ENCODE peak calls at places on chromosome 5, in eight cellular contexts. I is mucosa of descending colon, O is ascending aorta, Y is HFF-Myc, Z is tibial nerve, L is lower lobe of right lung, E is stomach, G is astrocyte of the spinal cord. X is an unnamed sample.

GRCh38 chr5:180333661-180334060 is 19.5 kb downstream of the GFPT2 start:
- DNase-seq in I (no peak), O (no peak), Y (no peak), Z (no peak), L (peak), E (no peak), G (peak), X (no peak)

GRCh38 chr5:90878549-90879196 is 320.1 kb downstream of the ADGRV1 start:
- DNase-seq in I (peak), O (no peak), Y (no peak), Z (no peak), L (no peak), E (no peak), G (peak), X (no peak)

GRCh38 chr5:90707698-90708097 is 149.1 kb downstream of the ADGRV1 start:
- DNase-seq in I (no peak), O (no peak), Y (no peak), Z (no peak), L (no peak), E (no peak), G (no peak), X (no peak)

GRCh38 chr5:146081685-146082084 is 23.7 kb downstream of the PLAC8L1 start:
- DNase-seq in I (no peak), O (no peak), Y (no peak), Z (no peak), L (no peak), E (no peak), G (no peak), X (no peak)

GRCh38 chr5:119385136-119386128 is 29.6 kb downstream of the TNFAIP8 start:
- DNase-seq in I (peak), O (no peak), Y (no peak), Z (no peak), L (no peak), E (no peak), G (no peak), X (no peak)

GRCh38 chr5:116953251-116953934 is 378.8 kb upstream of the SEMA6A start:
- DNase-seq in I (no peak), O (no peak), Y (no peak), Z (no peak), L (no peak), E (no peak), G (no peak), X (no peak)

GRCh38 chr5:40547994-40548575 is 131.6 kb upstream of the PTGER4 start:
- DNase-seq in I (no peak), O (no peak), Y (no peak), Z (no peak), L (no peak), E (no peak), G (no peak), X (no peak)

GRCh38 chr5:115455241-115455640 is 89.3 kb downstream of the FEM1C start:
- DNase-seq in I (no peak), O (no peak), Y (no peak), Z (no peak), L (no peak), E (no peak), G (peak), X (no peak)

GRCh38 chr5:38715671-38716070 is 130.1 kb upstream of the OSMR start:
- DNase-seq in I (no peak), O (no peak), Y (no peak), Z (no peak), L (no peak), E (no peak), G (peak), X (no peak)

GRCh38 chr5:167030500-167031120 is 1260.8 kb upstream of the WWC1 start:
- DNase-seq in I (peak), O (no peak), Y (no peak), Z (no peak), L (no peak), E (no peak), G (no peak), X (no peak)
- TF ChIP-seq CTCF in I (no peak), O (no peak), Y (peak), Z (no peak), L (no peak), E (no peak), G (peak), X (peak)

DNA sequence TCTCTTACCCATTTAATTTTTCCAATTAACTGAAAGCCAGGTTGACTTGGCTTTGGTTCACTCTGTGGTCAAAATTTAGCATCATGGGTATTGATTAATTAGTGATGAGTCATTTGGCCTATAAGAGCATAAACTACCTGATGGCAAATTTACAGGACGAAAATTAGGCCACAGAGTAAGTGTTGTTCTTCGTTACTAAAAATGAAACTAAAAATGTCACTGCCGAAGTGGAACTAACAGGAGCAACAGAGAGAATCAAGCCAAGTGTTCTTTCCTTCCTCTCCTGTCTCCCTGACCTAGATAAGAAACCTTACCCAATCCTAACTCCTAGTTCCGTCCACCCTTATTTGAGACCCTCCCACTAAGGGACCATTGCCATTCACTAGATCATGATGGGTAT is 176.9 kb downstream of the RAB3C start:
- DNase-seq in I (no peak), O (no peak), Y (no peak), Z (no peak), L (no peak), E (no peak), G (no peak), X (no peak)
- H3K4me3 ChIP-seq in I (no peak), O (peak), Y (no peak), Z (no peak), L (peak), E (peak), G (no peak), X (peak)

GRCh38 chr5:51416149-51416548 is 32.9 kb downstream of the ISL1 start:
- DNase-seq in I (no peak), O (no peak), Y (no peak), Z (no peak), L (no peak), E (no peak), G (no peak), X (no peak)
- TF ChIP-seq CTCF in I (no peak), O (no peak), Y (peak), Z (no peak), L (no peak), E (no peak), G (no peak), X (no peak)

DNA sequence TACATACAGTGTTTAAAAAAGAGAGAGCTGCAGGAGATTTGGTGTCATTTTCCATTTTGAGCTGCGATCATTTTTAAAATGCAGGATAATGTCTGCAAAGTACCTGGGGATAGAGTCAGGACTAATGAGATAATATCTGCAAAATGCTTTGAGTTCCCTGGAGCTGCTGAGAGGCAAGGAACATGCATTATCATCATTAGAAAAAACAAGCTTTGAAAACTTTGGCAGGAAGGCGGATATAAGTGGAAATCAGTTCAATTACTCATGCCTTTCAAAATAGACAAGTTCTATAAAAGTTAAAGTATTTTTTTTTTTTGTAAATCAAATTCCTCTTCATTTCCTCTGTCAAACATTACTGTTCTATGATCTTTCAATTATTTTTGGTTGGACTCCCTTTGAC is 21.7 kb upstream of the ANKRD33B start:
- DNase-seq in I (no peak), O (no peak), Y (no peak), Z (no peak), L (no peak), E (no peak), G (no peak), X (no peak)
- H3K4me3 ChIP-seq in I (no peak), O (no peak), Y (no peak), Z (no peak), L (no peak), E (no peak), G (no peak), X (no peak)

GRCh38 chr5:51960617-51961115 is 577.4 kb downstream of the ISL1 start:
- DNase-seq in I (no peak), O (no peak), Y (peak), Z (no peak), L (no peak), E (no peak), G (no peak), X (no peak)
- TF ChIP-seq CTCF in I (no peak), O (no peak), Y (peak), Z (no peak), L (peak), E (no peak), G (peak), X (peak)

DNA sequence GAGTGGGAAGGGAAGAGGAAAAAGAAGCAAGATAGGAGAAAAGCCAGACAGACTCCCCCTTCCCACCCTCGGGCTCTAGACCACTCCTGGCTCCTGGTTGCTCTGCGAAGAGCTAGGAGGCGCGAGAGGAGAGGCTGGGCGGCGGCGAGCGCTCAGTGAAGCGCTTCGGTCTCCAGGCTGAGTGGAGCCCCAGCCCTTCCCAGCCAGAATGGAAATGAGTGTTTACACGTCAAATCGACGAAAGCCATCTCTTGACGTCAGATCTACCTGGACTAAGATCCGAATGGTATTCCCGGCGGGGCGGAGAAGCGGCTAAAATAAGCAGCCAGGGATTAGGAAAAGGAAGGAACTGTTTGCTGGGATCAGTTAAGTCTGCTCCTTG is at the start of gene PCSK1:
- DNase-seq in I (no peak), O (no peak), Y (no peak), Z (no peak), L (no peak), E (no peak), G (no peak), X (peak)
- H3K4me3 ChIP-seq in I (no peak), O (peak), Y (no peak), Z (peak), L (no peak), E (peak), G (peak), X (peak)

GRCh38 chr5:172243302-172243701 is 40.3 kb downstream of the UBTD2 start:
- DNase-seq in I (no peak), O (no peak), Y (no peak), Z (no peak), L (no peak), E (no peak), G (no peak), X (no peak)
- TF ChIP-seq CTCF in I (no peak), O (no peak), Y (no peak), Z (no peak), L (no peak), E (no peak), G (no peak), X (no peak)

DNA sequence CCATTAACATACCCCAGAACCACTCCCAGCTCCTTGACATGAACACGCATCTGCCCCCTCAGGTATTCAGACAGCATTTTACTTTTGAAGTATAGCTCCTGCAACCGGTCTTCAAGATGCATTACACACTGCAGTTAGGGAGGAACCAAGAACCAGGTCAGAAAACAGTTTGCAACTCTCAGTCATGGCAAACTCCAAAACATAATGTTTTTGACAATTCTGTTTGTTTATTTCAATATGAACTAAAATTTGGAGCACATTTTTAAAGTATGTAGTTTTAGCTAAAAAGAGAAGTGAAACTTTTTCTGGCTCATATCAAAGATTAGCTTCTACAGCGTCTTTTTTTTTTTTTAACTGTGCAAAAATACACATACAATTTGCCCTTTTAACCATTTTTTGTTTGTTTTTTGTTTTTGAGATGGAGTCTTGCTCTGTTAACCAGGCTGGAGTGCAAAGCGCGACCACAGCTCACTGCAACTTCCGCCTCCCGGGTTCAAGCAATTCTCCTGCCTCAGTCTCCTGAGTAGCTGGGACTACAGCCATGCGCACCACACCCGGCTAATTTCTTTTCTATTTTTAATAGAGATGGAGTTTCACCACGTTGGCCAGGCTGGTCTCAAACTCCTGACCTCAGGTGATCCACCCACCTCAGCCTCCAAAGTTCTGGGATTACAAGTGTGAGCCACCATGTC is 12.2 kb upstream of the RAPGEF6 start:
- DNase-seq in I (no peak), O (no peak), Y (no peak), Z (no peak), L (no peak), E (no peak), G (no peak), X (no peak)
- H3K4me3 ChIP-seq in I (no peak), O (no peak), Y (no peak), Z (no peak), L (no peak), E (no peak), G (no peak), X (no peak)

GRCh38 chr5:93599427-93600146 is 16.6 kb downstream of the NR2F1 start:
- DNase-seq in I (no peak), O (no peak), Y (no peak), Z (no peak), L (no peak), E (no peak), G (peak), X (no peak)
- TF ChIP-seq CTCF in I (no peak), O (no peak), Y (no peak), Z (no peak), L (no peak), E (no peak), G (no peak), X (no peak)

X was measured in dorsolateral prefrontal cortex.